ENCODE peak calls at places on chromosomes 5 and 9, in ten cellular contexts. O is left ventricle myocardium inferior; U is neural progenitor cell; S is HCT116; M is CD8-positive, alpha-beta T cell; I is tibial nerve; G is Peyer's patch; Q is upper lobe of right lung; B is cardiac muscle cell; H is CD8-positive, alpha-beta memory T cell. Z is an unnamed sample.

GRCh38 chr5:178940569-178941360 is at the start of gene ZNF454:
- DNase-seq in B (peak), G (peak), M (no peak), S (no peak), I (peak), U (no peak), Q (peak), O (peak), H (no peak), Z (peak)

GRCh38 chr5:150642567-150642927 is 2.1 kb downstream of the SYNPO start:
- DNase-seq in M (no peak), I (peak), Q (peak), H (no peak), U (peak), B (peak), G (peak), S (peak), O (peak), Z (no peak)

GRCh38 chr9:137397675-137398423 is 25.1 kb downstream of the EXD3 start:
- DNase-seq in H (no peak), I (no peak), S (no peak), M (no peak), Q (no peak), B (no peak), U (peak), G (no peak), O (no peak), Z (no peak)

GRCh38 chr9:8649157-8649556 is 849.6 kb upstream of the DMAC1 start:
- DNase-seq in G (no peak), U (no peak), I (no peak), S (no peak), H (no peak), O (no peak), M (no peak), Q (no peak), B (no peak), Z (no peak)

GRCh38 chr5:68381060-68381459 is 165.5 kb downstream of the PIK3R1 start:
- DNase-seq in O (no peak), H (no peak), G (no peak), B (no peak), U (no peak), S (no peak), I (no peak), Q (no peak), M (no peak), Z (no peak)

GRCh38 chr5:176735383-176736265 is 74.7 kb upstream of the UNC5A start:
- DNase-seq in I (no peak), H (no peak), O (no peak), S (no peak), B (no peak), Q (peak), U (no peak), M (no peak), G (peak), Z (no peak)

GRCh38 chr5:43997647-43998251 is 391.5 kb downstream of the FGF10 start:
- DNase-seq in U (peak), O (no peak), S (no peak), G (no peak), Q (no peak), B (no peak), M (no peak), I (no peak), H (no peak), Z (no peak)

GRCh38 chr5:135493406-135494180 is 41.4 kb upstream of the TIFAB start:
- DNase-seq in B (no peak), S (peak), H (no peak), M (no peak), G (no peak), O (no peak), Q (no peak), I (peak), U (peak), Z (no peak)

GRCh38 chr5:88689662-88690351 is 193.2 kb downstream of the MEF2C start:
- DNase-seq in U (peak), O (no peak), H (no peak), G (no peak), S (no peak), Q (no peak), I (no peak), M (no peak), B (no peak), Z (no peak)

GRCh38 chr9:133125706-133126696 is 5.0 kb upstream of the RALGDS start:
- DNase-seq in Q (peak), H (no peak), M (no peak), O (no peak), I (no peak), U (no peak), G (peak), B (no peak), S (no peak), Z (no peak)

GRCh38 chr9:128027166-128027539 is 40.0 kb downstream of the NAIF1 start:
- DNase-seq in G (peak), M (peak), I (no peak), O (no peak), U (no peak), H (peak), Q (no peak), S (no peak), B (no peak), Z (no peak)

GRCh38 chr5:57889558-57889957 is 406.9 kb upstream of the ACTBL2 start:
- DNase-seq in S (peak), U (peak), I (no peak), G (no peak), O (no peak), M (no peak), B (peak), Q (no peak), H (no peak), Z (no peak)

GRCh38 chr9:37471942-37472679 is 6.9 kb upstream of the ZBTB5 start:
- DNase-seq in G (no peak), H (no peak), Q (no peak), S (peak), U (peak), M (no peak), B (peak), O (no peak), I (peak), Z (no peak)

GRCh38 chr9:70390922-70391321 is 23.5 kb downstream of the KLF9 start:
- DNase-seq in O (no peak), B (no peak), I (no peak), M (no peak), H (no peak), U (no peak), G (no peak), Q (no peak), S (no peak), Z (no peak)

GRCh38 chr5:73376618-73377170 is 71.9 kb downstream of the FOXD1 start:
- DNase-seq in U (no peak), M (no peak), I (no peak), B (no peak), O (no peak), H (no peak), S (no peak), Q (no peak), G (no peak), Z (no peak)

GRCh38 chr9:21455320-21455719 is 15.1 kb downstream of the IFNA1 start:
- DNase-seq in U (peak), H (peak), M (no peak), S (peak), Q (no peak), I (no peak), B (peak), O (no peak), G (no peak), Z (no peak)

GRCh38 chr5:135429326-135429725 is 17.8 kb downstream of the DCANP1 start:
- DNase-seq in U (peak), B (peak), S (no peak), O (peak), I (no peak), G (peak), H (no peak), M (no peak), Q (no peak), Z (no peak)

GRCh38 chr9:2623866-2624682 is 2.5 kb downstream of the VLDLR start:
- DNase-seq in H (no peak), U (no peak), I (no peak), B (no peak), O (no peak), S (no peak), G (no peak), Q (no peak), M (no peak), Z (no peak)

GRCh38 chr5:77957-78804 is 13.8 kb upstream of the PLEKHG4B start:
- DNase-seq in S (peak), U (peak), O (peak), H (no peak), B (peak), M (no peak), I (no peak), G (peak), Q (no peak), Z (no peak)

GRCh38 chr5:127589309-127590036 is 59.4 kb upstream of the CTXN3 start:
- DNase-seq in I (no peak), M (no peak), Q (no peak), S (no peak), O (no peak), B (no peak), H (no peak), G (no peak), U (no peak), Z (no peak)

GRCh38 chr9:24793711-24794110 is 248.0 kb upstream of the IZUMO3 start:
- DNase-seq in O (no peak), I (no peak), S (no peak), U (no peak), M (no peak), Q (no peak), H (no peak), B (no peak), G (no peak), Z (no peak)

DNA sequence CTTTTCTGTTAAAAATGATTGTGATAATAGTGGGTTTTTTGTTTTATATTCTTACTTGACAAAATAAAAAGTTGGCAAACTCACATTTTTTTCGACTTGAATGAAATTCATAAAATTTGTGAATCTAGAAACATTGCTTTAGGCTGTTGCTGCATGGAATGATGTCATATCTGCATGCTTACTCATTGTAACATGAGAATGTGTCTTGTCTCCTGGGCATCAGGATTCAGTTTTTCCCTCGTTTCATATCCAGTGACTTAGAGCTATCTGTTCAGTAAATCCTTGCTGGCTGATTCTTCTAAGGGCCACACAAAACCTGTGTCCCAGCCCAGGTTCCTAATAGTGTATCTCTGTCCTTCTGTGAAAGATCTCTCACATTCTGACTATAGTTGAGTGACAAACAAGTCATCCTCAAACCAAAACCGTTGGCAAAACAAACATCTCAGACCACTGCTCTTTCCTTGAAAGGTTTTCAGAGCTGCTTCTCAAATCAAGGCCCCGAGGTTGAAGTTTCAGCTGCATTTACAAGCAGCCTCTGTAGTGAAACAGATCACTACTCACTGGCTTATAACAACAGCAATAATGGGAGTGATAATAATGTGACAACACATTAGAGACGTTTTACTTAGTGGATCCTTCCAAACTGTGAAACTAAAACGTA is 95.0 kb downstream of the NPR3 start:
- DNase-seq in M (no peak), S (no peak), G (no peak), I (peak), U (no peak), O (no peak), Q (no peak), B (no peak), H (no peak), Z (no peak)
- H3K27ac ChIP-seq in M (no peak), S (no peak), G (no peak), I (no peak), U (no peak), O (peak), Q (no peak), B (no peak), H (no peak), Z (no peak)

DNA sequence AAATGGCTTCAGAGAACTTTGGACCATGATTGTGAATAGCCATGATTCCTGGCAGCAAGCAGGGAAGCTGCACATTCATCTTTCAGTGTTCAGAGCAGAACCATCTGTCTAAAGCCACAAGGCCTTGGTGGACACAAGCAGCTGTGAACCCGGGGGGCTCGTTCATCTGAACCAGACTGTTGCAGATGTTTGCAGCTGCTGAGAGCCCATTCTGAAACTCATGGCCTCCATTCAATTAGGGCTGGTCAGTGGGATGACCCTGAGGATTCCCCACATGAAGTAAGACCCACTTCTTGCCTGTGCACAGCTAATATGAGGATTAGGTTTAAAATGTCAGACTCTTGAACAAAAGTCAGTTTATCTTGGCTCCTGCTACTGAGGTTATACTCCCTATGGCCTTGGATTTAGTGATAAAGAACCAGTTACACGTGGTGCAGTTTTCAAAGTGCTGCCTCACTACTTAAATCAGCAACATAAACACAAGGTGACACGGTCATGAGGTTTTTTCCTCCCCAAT is 109.8 kb upstream of the IFNK start:
- DNase-seq in I (no peak), U (no peak), H (no peak), M (no peak), G (peak), O (peak), S (no peak), Q (no peak), B (no peak), Z (no peak)
- H3K27ac ChIP-seq in I (no peak), U (no peak), H (no peak), M (no peak), G (no peak), O (peak), S (no peak), Q (peak), B (no peak), Z (peak)

GRCh38 chr9:83422512-83422911 is 115.7 kb downstream of the FRMD3 start:
- DNase-seq in O (no peak), G (no peak), B (no peak), I (no peak), H (no peak), U (no peak), S (no peak), M (no peak), Q (no peak), Z (no peak)

GRCh38 chr9:83420486-83420885 is 117.7 kb downstream of the FRMD3 start:
- DNase-seq in O (no peak), Q (no peak), B (no peak), S (no peak), G (no peak), M (no peak), U (no peak), I (no peak), H (no peak), Z (no peak)

GRCh38 chr9:83425240-83425639 is 113.0 kb downstream of the FRMD3 start:
- DNase-seq in G (no peak), U (no peak), Q (no peak), O (no peak), B (no peak), M (no peak), I (no peak), H (no peak), S (no peak), Z (no peak)

GRCh38 chr9:83424831-83425230 is 113.4 kb downstream of the FRMD3 start:
- DNase-seq in O (no peak), I (no peak), S (no peak), B (no peak), H (no peak), G (no peak), Q (no peak), M (no peak), U (no peak), Z (no peak)

GRCh38 chr9:83423815-83424707 is 114.1 kb downstream of the FRMD3 start:
- DNase-seq in O (no peak), B (no peak), U (no peak), S (no peak), I (no peak), M (no peak), G (no peak), Q (no peak), H (no peak), Z (no peak)
- H3K27ac ChIP-seq in O (peak), B (peak), U (no peak), S (no peak), I (no peak), M (no peak), G (no peak), Q (no peak), H (no peak), Z (no peak)

GRCh38 chr9:35748858-35749514 is at the start of the genes GBA2 and RGP1:
- DNase-seq in B (peak), O (peak), I (peak), G (peak), U (peak), H (peak), S (peak), M (peak), Q (peak), Z (peak)

GRCh38 chr9:35748239-35748857 is 680 bp downstream of the GBA2 start:
- DNase-seq in M (no peak), I (no peak), G (no peak), B (no peak), H (no peak), Q (no peak), S (no peak), O (no peak), U (no peak), Z (peak)

GRCh38 chr9:35743880-35744518 is 5.0 kb downstream of the GBA2 start:
- DNase-seq in H (no peak), O (no peak), B (no peak), U (no peak), S (no peak), Q (no peak), G (no peak), I (no peak), M (no peak), Z (no peak)

GRCh38 chr9:35745569-35745968 is 3.5 kb downstream of the GBA2 start:
- DNase-seq in B (no peak), H (no peak), M (no peak), I (no peak), Q (no peak), O (no peak), G (no peak), U (no peak), S (no peak), Z (no peak)

GRCh38 chr9:35746583-35746982 is 2.4 kb downstream of the GBA2 start:
- DNase-seq in O (no peak), B (no peak), U (no peak), M (no peak), S (no peak), G (peak), H (no peak), I (no peak), Q (no peak), Z (no peak)
- H3K27ac ChIP-seq in O (peak), B (no peak), U (no peak), M (no peak), S (no peak), G (no peak), H (peak), I (no peak), Q (no peak), Z (no peak)